ENCODE peak calls at places on chromosomes 11 and 22, in seven cellular contexts. M, D, V, O, A, L and X are unnamed samples.

GRCh38 chr22:47965896-47966295 is 1203.4 kb downstream of the TBC1D22A start:
- DNase-seq in M (no peak), D (no peak), V (no peak), O (no peak), A (no peak), L (no peak), X (no peak)

GRCh38 chr11:63713776-63714175 is 32.5 kb downstream of the RTN3 start:
- DNase-seq in M (no peak), D (no peak), V (no peak), O (no peak), A (no peak), L (no peak), X (no peak)

GRCh38 chr11:84673753-84674152 is 953.4 kb downstream of the DLG2 start:
- DNase-seq in M (no peak), D (no peak), V (no peak), O (no peak), A (no peak), L (no peak), X (no peak)

GRCh38 chr11:61766353-61766841 is 14.0 kb downstream of the MYRF start:
- DNase-seq in M (no peak), D (no peak), V (no peak), O (no peak), A (no peak), L (no peak), X (no peak)

GRCh38 chr11:113806403-113806802 is 26.8 kb downstream of the CLDN25 start:
- DNase-seq in M (no peak), D (no peak), V (peak), O (no peak), A (no peak), L (peak), X (peak)

GRCh38 chr11:9172394-9172793 is 81.0 kb upstream of the SCUBE2 start:
- DNase-seq in M (no peak), D (no peak), V (no peak), O (no peak), A (no peak), L (no peak), X (no peak)

GRCh38 chr11:74442601-74443000 is 24.7 kb downstream of the KCNE3 start:
- DNase-seq in M (no peak), D (no peak), V (peak), O (no peak), A (no peak), L (no peak), X (no peak)

GRCh38 chr11:102413497-102413896 is 39.1 kb downstream of the TMEM123 start:
- DNase-seq in M (no peak), D (no peak), V (no peak), O (no peak), A (no peak), L (no peak), X (no peak)

GRCh38 chr11:105151936-105152554 is 12.5 kb upstream of the CARD18 start:
- DNase-seq in M (no peak), D (no peak), V (peak), O (no peak), A (no peak), L (no peak), X (no peak)

GRCh38 chr11:82811369-82811768 is 77.7 kb upstream of the FAM181B start:
- DNase-seq in M (no peak), D (no peak), V (no peak), O (no peak), A (no peak), L (no peak), X (no peak)